ENCODE peak calls at places on chromosomes 1 and 21, in nine cellular contexts. One of them, this sample, is unnamed.
A peak's percentile ranks its signal among the peaks of the same experiment; 100 is the strongest.

GRCh38 chr1:91742848-91743292 is 143.1 kb downstream of the TGFBR3 start:
- DNase-seq in cerebellum: no peak
- DNase-seq in kidney glomerular epithelial cell: no peak
- DNase-seq in MCF 10A: peak; percentile 87
- DNase-seq in stomach: no peak
- DNase-seq in thoracic aorta: peak; percentile 51
- DNase-seq in hepatocyte: no peak
- DNase-seq in cardiac muscle cell: peak; percentile 59
- DNase-seq in NCI-H2029 treated with DMSO at 0.1 percent for 48 hours: peak; percentile 95
- DNase-seq in this sample: peak; percentile 39

GRCh38 chr1:96364576-96364975 is 357.0 kb upstream of the PTBP2 start:
- DNase-seq in cerebellum: no peak
- DNase-seq in kidney glomerular epithelial cell: no peak
- DNase-seq in MCF 10A: no peak
- DNase-seq in stomach: no peak
- DNase-seq in thoracic aorta: no peak
- DNase-seq in hepatocyte: no peak
- DNase-seq in cardiac muscle cell: no peak
- DNase-seq in NCI-H2029 treated with DMSO at 0.1 percent for 48 hours: no peak
- DNase-seq in this sample: no peak

GRCh38 chr1:22317231-22317919 is 134.3 kb upstream of the ZBTB40 start:
- DNase-seq in cerebellum: no peak
- DNase-seq in kidney glomerular epithelial cell: no peak
- DNase-seq in MCF 10A: peak; percentile 18
- DNase-seq in stomach: no peak
- DNase-seq in thoracic aorta: no peak
- DNase-seq in hepatocyte: peak; percentile 50
- DNase-seq in cardiac muscle cell: peak; percentile 20
- DNase-seq in NCI-H2029 treated with DMSO at 0.1 percent for 48 hours: no peak
- DNase-seq in this sample: peak; percentile 44

GRCh38 chr1:30760596-30761311 is 3.2 kb upstream of the LAPTM5 start:
- DNase-seq in cerebellum: no peak
- DNase-seq in kidney glomerular epithelial cell: no peak
- DNase-seq in MCF 10A: no peak
- DNase-seq in stomach: no peak
- DNase-seq in thoracic aorta: no peak
- DNase-seq in hepatocyte: no peak
- DNase-seq in cardiac muscle cell: no peak
- DNase-seq in NCI-H2029 treated with DMSO at 0.1 percent for 48 hours: no peak
- DNase-seq in this sample: no peak

GRCh38 chr1:93592636-93592949 is 89.0 kb downstream of the BCAR3 start:
- DNase-seq in cerebellum: no peak
- DNase-seq in kidney glomerular epithelial cell: no peak
- DNase-seq in MCF 10A: no peak
- DNase-seq in stomach: no peak
- DNase-seq in thoracic aorta: no peak
- DNase-seq in hepatocyte: no peak
- DNase-seq in cardiac muscle cell: no peak
- DNase-seq in NCI-H2029 treated with DMSO at 0.1 percent for 48 hours: no peak
- DNase-seq in this sample: no peak

GRCh38 chr21:45511661-45512431 is 30.4 kb downstream of the SLC19A1 start:
- DNase-seq in cerebellum: no peak
- DNase-seq in kidney glomerular epithelial cell: no peak
- DNase-seq in MCF 10A: no peak
- DNase-seq in stomach: peak; percentile 61
- DNase-seq in thoracic aorta: no peak
- DNase-seq in hepatocyte: no peak
- DNase-seq in cardiac muscle cell: no peak
- DNase-seq in NCI-H2029 treated with DMSO at 0.1 percent for 48 hours: no peak
- DNase-seq in this sample: no peak

GRCh38 chr1:12709696-12710095 is 6.2 kb upstream of the AADACL3 start:
- DNase-seq in cerebellum: no peak
- DNase-seq in kidney glomerular epithelial cell: no peak
- DNase-seq in MCF 10A: no peak
- DNase-seq in stomach: no peak
- DNase-seq in thoracic aorta: no peak
- DNase-seq in hepatocyte: no peak
- DNase-seq in cardiac muscle cell: no peak
- DNase-seq in NCI-H2029 treated with DMSO at 0.1 percent for 48 hours: no peak
- DNase-seq in this sample: no peak

GRCh38 chr1:85578321-85579295 is 2.0 kb upstream of the CCN1 start:
- DNase-seq in cerebellum: no peak
- DNase-seq in kidney glomerular epithelial cell: peak; percentile 85
- DNase-seq in MCF 10A: peak; percentile 69
- DNase-seq in stomach: no peak
- DNase-seq in thoracic aorta: no peak
- DNase-seq in hepatocyte: peak; percentile 52
- DNase-seq in cardiac muscle cell: peak; percentile 98
- DNase-seq in NCI-H2029 treated with DMSO at 0.1 percent for 48 hours: no peak
- DNase-seq in this sample: peak; percentile 79

GRCh38 chr1:17507916-17508315 is 31.6 kb upstream of the ARHGEF10L start:
- DNase-seq in cerebellum: no peak
- DNase-seq in kidney glomerular epithelial cell: no peak
- DNase-seq in MCF 10A: no peak
- DNase-seq in stomach: no peak
- DNase-seq in thoracic aorta: no peak
- DNase-seq in hepatocyte: no peak
- DNase-seq in cardiac muscle cell: no peak
- DNase-seq in NCI-H2029 treated with DMSO at 0.1 percent for 48 hours: no peak
- DNase-seq in this sample: peak; percentile 18

GRCh38 chr1:202599669-202600431 is 110.4 kb downstream of the SYT2 start:
- DNase-seq in cerebellum: peak; percentile 66
- DNase-seq in kidney glomerular epithelial cell: peak; percentile 82
- DNase-seq in MCF 10A: peak; percentile 89
- DNase-seq in stomach: peak; percentile 37
- DNase-seq in thoracic aorta: no peak
- DNase-seq in hepatocyte: peak; percentile 83
- DNase-seq in cardiac muscle cell: peak; percentile 90
- DNase-seq in NCI-H2029 treated with DMSO at 0.1 percent for 48 hours: no peak
- DNase-seq in this sample: peak; percentile 63

GRCh38 chr1:110584045-110584444 is 22.1 kb downstream of the KCNA2 start:
- DNase-seq in cerebellum: no peak
- DNase-seq in kidney glomerular epithelial cell: no peak
- DNase-seq in MCF 10A: no peak
- DNase-seq in stomach: no peak
- DNase-seq in thoracic aorta: no peak
- DNase-seq in hepatocyte: no peak
- DNase-seq in cardiac muscle cell: no peak
- DNase-seq in NCI-H2029 treated with DMSO at 0.1 percent for 48 hours: no peak
- DNase-seq in this sample: no peak

GRCh38 chr1:41728403-41729202 is 190.1 kb downstream of the HIVEP3 start:
- DNase-seq in cerebellum: no peak
- DNase-seq in kidney glomerular epithelial cell: no peak
- DNase-seq in MCF 10A: no peak
- DNase-seq in stomach: no peak
- DNase-seq in thoracic aorta: no peak
- DNase-seq in hepatocyte: no peak
- DNase-seq in cardiac muscle cell: no peak
- DNase-seq in NCI-H2029 treated with DMSO at 0.1 percent for 48 hours: no peak
- DNase-seq in this sample: no peak

GRCh38 chr1:24118410-24119242 is 6.7 kb upstream of the MYOM3 start:
- DNase-seq in cerebellum: no peak
- DNase-seq in kidney glomerular epithelial cell: no peak
- DNase-seq in MCF 10A: no peak
- DNase-seq in stomach: no peak
- DNase-seq in thoracic aorta: no peak
- DNase-seq in hepatocyte: peak; percentile 84
- DNase-seq in cardiac muscle cell: no peak
- DNase-seq in NCI-H2029 treated with DMSO at 0.1 percent for 48 hours: no peak
- DNase-seq in this sample: no peak

GRCh38 chr1:245008761-245009160 is 144.4 kb upstream of the HNRNPU start:
- DNase-seq in cerebellum: no peak
- DNase-seq in kidney glomerular epithelial cell: no peak
- DNase-seq in MCF 10A: peak; percentile 64
- DNase-seq in stomach: no peak
- DNase-seq in thoracic aorta: no peak
- DNase-seq in hepatocyte: no peak
- DNase-seq in cardiac muscle cell: peak; percentile 21
- DNase-seq in NCI-H2029 treated with DMSO at 0.1 percent for 48 hours: no peak
- DNase-seq in this sample: no peak

GRCh38 chr1:45543599-45544417 is 6.8 kb upstream of the AKR1A1 start:
- DNase-seq in cerebellum: no peak
- DNase-seq in kidney glomerular epithelial cell: peak; percentile 41
- DNase-seq in MCF 10A: no peak
- DNase-seq in stomach: peak; percentile 55
- DNase-seq in thoracic aorta: no peak
- DNase-seq in hepatocyte: peak; percentile 38
- DNase-seq in cardiac muscle cell: peak; percentile 53
- DNase-seq in NCI-H2029 treated with DMSO at 0.1 percent for 48 hours: no peak
- DNase-seq in this sample: no peak

GRCh38 chr21:42330380-42331336 is 15.4 kb upstream of the TFF3 start:
- DNase-seq in cerebellum: no peak
- DNase-seq in kidney glomerular epithelial cell: no peak
- DNase-seq in MCF 10A: no peak
- DNase-seq in stomach: no peak
- DNase-seq in thoracic aorta: no peak
- DNase-seq in hepatocyte: no peak
- DNase-seq in cardiac muscle cell: no peak
- DNase-seq in NCI-H2029 treated with DMSO at 0.1 percent for 48 hours: no peak
- DNase-seq in this sample: no peak

GRCh38 chr1:54356680-54357147 is 49.5 kb downstream of the SSBP3 start:
- DNase-seq in cerebellum: peak; percentile 70
- DNase-seq in kidney glomerular epithelial cell: no peak
- DNase-seq in MCF 10A: no peak
- DNase-seq in stomach: no peak
- DNase-seq in thoracic aorta: no peak
- DNase-seq in hepatocyte: no peak
- DNase-seq in cardiac muscle cell: no peak
- DNase-seq in NCI-H2029 treated with DMSO at 0.1 percent for 48 hours: no peak
- DNase-seq in this sample: no peak

This sample was measured in PC-3.